ENCODE peak calls at places on chromosome 3, in four cellular contexts. Q, S, A and V are unnamed samples.

GRCh38 chr3:30142946-30143345 is 463.5 kb upstream of the TGFBR2 start:
- DNase-seq in Q (no peak), A (no peak), S (no peak), V (no peak)

GRCh38 chr3:83843716-83844115 is 1115.1 kb upstream of the CADM2 start:
- DNase-seq in Q (no peak), S (no peak), A (no peak), V (no peak)

GRCh38 chr3:95297586-95297985 is 1234.7 kb downstream of the NSUN3 start:
- DNase-seq in S (no peak), A (no peak), Q (no peak), V (no peak)

GRCh38 chr3:123652346-123652984 is 67.6 kb upstream of the HACD2 start:
- DNase-seq in Q (peak; percentile 87), S (peak; percentile 61), A (peak; percentile 58), V (no peak)

GRCh38 chr3:139937674-139938279 is 2.8 kb downstream of the CLSTN2 start:
- DNase-seq in A (peak; percentile 2), S (peak; percentile 18), Q (no peak), V (no peak)

GRCh38 chr3:38141952-38142273 is 3.5 kb downstream of the MYD88 start:
- DNase-seq in A (no peak), S (no peak), Q (no peak), V (no peak)

GRCh38 chr3:122055215-122055614 is at the start of gene CD86:
- DNase-seq in A (no peak), S (peak; percentile 75), Q (no peak), V (no peak)

GRCh38 chr3:18432752-18433151 is 7.6 kb upstream of the SATB1 start:
- DNase-seq in S (no peak), Q (no peak), A (no peak), V (no peak)

GRCh38 chr3:138872632-138873031 is 37.9 kb upstream of the PIK3CB start:
- DNase-seq in Q (no peak), S (no peak), A (no peak), V (peak; percentile 6)

GRCh38 chr3:127732879-127733350 is 60.2 kb downstream of the ABTB1 start:
- DNase-seq in S (peak; percentile 38), A (no peak), Q (no peak), V (no peak)

GRCh38 chr3:46409735-46410489 is 2.9 kb downstream of the CCRL2 start:
- DNase-seq in A (no peak), Q (no peak), S (no peak), V (no peak)

GRCh38 chr3:124620600-124621063 is 109.6 kb upstream of the UMPS start:
- DNase-seq in S (peak; percentile 59), A (peak; percentile 6), Q (no peak), V (no peak)

GRCh38 chr3:50251220-50251619 is 15.2 kb downstream of the GNAI2 start:
- DNase-seq in S (no peak), A (peak; percentile 97), Q (no peak), V (no peak)

GRCh38 chr3:187828571-187829452 is 83.5 kb upstream of the BCL6 start:
- DNase-seq in S (no peak), Q (no peak), A (no peak), V (no peak)

GRCh38 chr3:126472277-126473006 is 3.2 kb downstream of the ZXDC start:
- DNase-seq in A (peak; percentile 75), S (peak; percentile 97), Q (peak; percentile 86), V (no peak)

DNA sequence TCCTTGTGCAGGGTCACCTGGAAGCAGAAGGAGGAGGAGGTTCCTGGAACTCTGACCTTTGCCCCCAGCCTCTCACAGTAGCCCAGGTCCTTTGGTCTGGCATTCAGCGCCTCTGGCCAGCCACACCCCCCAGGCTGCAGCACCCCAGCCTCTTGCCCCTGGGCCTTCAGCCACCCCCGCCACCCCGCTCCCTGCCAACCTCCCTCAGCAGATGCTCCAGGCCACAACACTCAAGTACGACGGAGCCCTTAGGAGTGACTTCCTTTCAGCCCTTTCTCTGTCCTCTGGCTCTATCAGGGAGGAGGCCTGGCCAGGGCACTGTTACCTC is 45.2 kb downstream of the GRIP2 start:
- DNase-seq in S (no peak), Q (no peak), A (no peak), V (no peak)
- TF ChIP-seq CTCF in S (no peak), Q (no peak), A (no peak), V (no peak)

GRCh38 chr3:33209357-33209756 is 9.3 kb downstream of the SUSD5 start:
- DNase-seq in A (no peak), S (no peak), Q (no peak), V (no peak)

GRCh38 chr3:33215739-33216138 is 2.9 kb downstream of the SUSD5 start:
- DNase-seq in Q (no peak), S (no peak), A (no peak), V (no peak)

GRCh38 chr3:33211444-33211843 is 7.2 kb downstream of the SUSD5 start:
- DNase-seq in S (no peak), Q (no peak), A (peak; percentile 82), V (no peak)

GRCh38 chr3:33218072-33218445 is 551 bp downstream of the SUSD5 start:
- DNase-seq in Q (no peak), A (no peak), S (no peak), V (no peak)

GRCh38 chr3:33212406-33212805 is 6.2 kb downstream of the SUSD5 start:
- DNase-seq in A (no peak), Q (no peak), S (no peak), V (no peak)
- TF ChIP-seq CTCF in A (no peak), Q (no peak), S (no peak), V (no peak)

GRCh38 chr3:107143206-107143605 is 234.0 kb upstream of the CCDC54 start:
- DNase-seq in Q (no peak), S (no peak), A (no peak), V (no peak)

GRCh38 chr3:107142171-107142570 is 235.1 kb upstream of the CCDC54 start:
- DNase-seq in S (no peak), A (no peak), Q (no peak), V (no peak)

GRCh38 chr3:107142786-107143185 is 234.5 kb upstream of the CCDC54 start:
- DNase-seq in A (no peak), Q (no peak), S (no peak), V (no peak)
- TF ChIP-seq CTCF in A (no peak), Q (no peak), S (no peak), V (no peak)

GRCh38 chr3:9915252-9916141 is 1.4 kb upstream of the IL17RC start:
- DNase-seq in A (peak; percentile 51), S (peak; percentile 47), Q (peak; percentile 83), V (no peak)
- TF ChIP-seq CTCF in A (peak; percentile 75), S (no peak), Q (peak; percentile 42), V (peak; percentile 77)

GRCh38 chr3:184236636-184237035 is 7.3 kb downstream of the VWA5B2 start:
- DNase-seq in S (no peak), A (no peak), Q (no peak), V (no peak)
- TF ChIP-seq CTCF in S (no peak), A (no peak), Q (no peak), V (no peak)

GRCh38 chr3:154872089-154872488 is 208.0 kb upstream of the MME start:
- DNase-seq in A (no peak), Q (no peak), S (no peak), V (no peak)
- TF ChIP-seq CTCF in A (no peak), Q (no peak), S (no peak), V (no peak)

DNA sequence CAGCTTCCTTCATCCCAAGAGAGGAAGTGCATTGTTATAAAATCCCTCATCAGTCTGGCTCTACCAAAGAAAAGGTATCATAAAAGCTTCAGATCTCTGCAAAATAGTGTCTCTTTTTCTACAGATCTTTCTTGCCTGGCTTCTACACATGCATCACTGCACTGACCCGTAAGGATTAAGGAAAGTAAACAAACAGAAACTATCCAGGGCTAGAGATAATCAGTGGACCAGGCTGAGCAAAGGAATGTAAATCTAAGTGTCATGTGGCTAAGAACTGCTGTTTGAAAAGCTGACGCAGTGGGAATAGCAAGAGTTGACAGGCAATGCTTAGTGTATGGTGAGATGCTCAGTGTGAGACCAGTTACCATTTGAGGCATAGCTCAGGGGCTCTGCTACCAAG is 339.7 kb downstream of the IL5RA start:
- DNase-seq in Q (no peak), S (no peak), A (no peak), V (no peak)
- TF ChIP-seq CTCF in Q (no peak), S (no peak), A (no peak), V (no peak)

DNA sequence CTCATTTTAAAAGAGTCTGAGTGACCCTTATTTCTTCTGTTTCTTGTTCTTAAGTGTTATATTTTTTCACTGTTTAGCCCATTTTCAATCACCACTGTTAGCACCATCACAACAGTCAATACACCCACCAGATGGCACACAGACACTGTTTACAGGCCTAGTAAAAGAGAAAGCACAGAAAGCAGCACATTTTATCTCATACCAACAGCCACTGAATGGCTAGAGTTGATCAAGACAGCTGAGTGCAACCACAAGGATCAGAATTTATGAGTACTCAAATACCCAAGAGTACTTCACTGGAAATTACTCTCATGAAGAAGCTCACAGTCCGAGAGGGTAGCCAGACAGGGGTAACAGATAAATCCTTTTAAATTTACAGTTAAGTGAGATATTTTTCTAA is 127.0 kb downstream of the TFDP2 start:
- DNase-seq in S (peak; percentile 66), A (peak; percentile 14), Q (no peak), V (no peak)
- TF ChIP-seq CTCF in S (no peak), A (peak; percentile 37), Q (no peak), V (peak; percentile 29)

GRCh38 chr3:79517766-79518413 is 249.9 kb downstream of the ROBO1 start:
- DNase-seq in S (peak; percentile 5), Q (no peak), A (peak; percentile 26), V (no peak)
- TF ChIP-seq CTCF in S (peak; percentile 8), Q (peak; percentile 18), A (peak; percentile 75), V (peak; percentile 86)